ENCODE peak calls at places on chromosomes 1 and 21, in five cellular contexts. X is cardiac muscle cell, Y is kidney epithelial cell, W is fibroblast of lung, A is heart left ventricle. J is an unnamed sample. For H3K27me3, the result is how much of the 10 kb centered on the place peaks cover.

GRCh38 chr21:41506526-41507520 is 1.1 kb downstream of the TMPRSS2 start:
- DNase-seq in X (peak), Y (no peak), W (no peak), A (no peak), J (no peak)

GRCh38 chr1:236103646-236104218 is 38.6 kb upstream of the GPR137B start:
- DNase-seq in X (peak), Y (no peak), W (peak), A (no peak), J (peak)

GRCh38 chr1:10074059-10074854 is 41.5 kb downstream of the UBE4B start:
- DNase-seq in X (no peak), Y (peak), W (peak), A (peak), J (peak)

GRCh38 chr1:15153184-15153841 is at the start of gene TMEM51:
- DNase-seq in X (peak), Y (no peak), W (peak), A (peak), J (peak)

GRCh38 chr1:6056549-6056948 is 10.9 kb downstream of the KCNAB2 start:
- DNase-seq in X (no peak), Y (no peak), W (no peak), A (no peak), J (no peak)

GRCh38 chr1:226738421-226738994 is 574 bp downstream of the ITPKB start:
- DNase-seq in X (peak), Y (no peak), W (peak), A (peak), J (peak)

GRCh38 chr1:42164551-42165420 is at the start of gene GUCA2A:
- DNase-seq in X (no peak), Y (no peak), W (no peak), A (no peak), J (no peak)

GRCh38 chr1:109644670-109645069 is 11.2 kb upstream of the GSTM4 start:
- DNase-seq in X (no peak), Y (no peak), W (peak), A (no peak), J (no peak)

GRCh38 chr1:98468111-98468717 is 193.3 kb upstream of the SNX7 start:
- DNase-seq in X (peak), Y (no peak), W (peak), A (no peak), J (no peak)

GRCh38 chr1:188986751-188987417 is 1490.8 kb downstream of the BRINP3 start:
- DNase-seq in X (no peak), Y (no peak), W (no peak), A (no peak), J (no peak)

GRCh38 chr1:94720091-94720793 is 99.9 kb upstream of the SLC44A3 start:
- DNase-seq in X (no peak), Y (no peak), W (no peak), A (no peak), J (no peak)

GRCh38 chr1:47468759-47469404 is 31.0 kb downstream of the FOXD2 start:
- DNase-seq in X (no peak), Y (no peak), W (no peak), A (no peak), J (no peak)

GRCh38 chr21:36235058-36235582 is 78.5 kb downstream of the DOP1B start:
- DNase-seq in X (peak), Y (no peak), W (no peak), A (no peak), J (no peak)

GRCh38 chr21:16587141-16587570 is 857.4 kb downstream of the USP25 start:
- DNase-seq in X (no peak), Y (no peak), W (peak), A (peak), J (peak)

GRCh38 chr1:223429313-223429731 is 36.1 kb downstream of the CCDC185 start:
- DNase-seq in X (no peak), Y (no peak), W (no peak), A (no peak), J (peak)

GRCh38 chr1:29469457-29469856 is 233.1 kb downstream of the PTPRU start:
- DNase-seq in X (no peak), Y (no peak), W (no peak), A (no peak), J (peak)

GRCh38 chr1:206739411-206740076 is 31.0 kb upstream of the IL19 start:
- DNase-seq in X (no peak), Y (no peak), W (no peak), A (no peak), J (peak)

GRCh38 chr1:226873771-226874578 is 3.6 kb downstream of the PSEN2 start:
- DNase-seq in X (no peak), Y (no peak), W (no peak), A (no peak), J (no peak)

GRCh38 chr1:79430437-79430836 is 423.9 kb upstream of the ADGRL4 start:
- DNase-seq in X (no peak), Y (no peak), W (no peak), A (no peak), J (no peak)

GRCh38 chr1:101683561-101683960 is 313.2 kb downstream of the OLFM3 start:
- DNase-seq in X (peak), Y (no peak), W (no peak), A (no peak), J (no peak)

DNA sequence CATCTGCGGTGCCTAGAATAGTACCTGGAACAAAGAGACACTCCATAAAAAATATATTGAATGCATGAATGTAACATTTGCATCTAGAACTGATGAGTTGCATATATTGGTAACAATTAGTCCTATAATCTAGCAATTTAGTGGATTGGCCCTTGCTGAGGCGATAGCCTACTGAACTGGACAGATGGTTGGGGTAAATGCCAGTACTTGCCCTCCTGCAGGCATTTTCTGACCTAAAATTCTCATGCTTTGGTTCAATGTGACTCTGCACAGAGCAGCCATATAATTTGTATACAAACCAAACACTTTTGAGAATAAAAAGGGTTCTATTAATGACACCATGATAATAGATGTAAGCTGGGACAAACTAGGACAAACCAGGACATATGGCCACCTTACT is 313.6 kb downstream of the OLFM3 start:
- DNase-seq in X (no peak), Y (no peak), W (no peak), A (no peak), J (no peak)
- H3K27me3 ChIP-seq in X (under half), Y (under half), W (under half), A (under half), J (under half)

DNA sequence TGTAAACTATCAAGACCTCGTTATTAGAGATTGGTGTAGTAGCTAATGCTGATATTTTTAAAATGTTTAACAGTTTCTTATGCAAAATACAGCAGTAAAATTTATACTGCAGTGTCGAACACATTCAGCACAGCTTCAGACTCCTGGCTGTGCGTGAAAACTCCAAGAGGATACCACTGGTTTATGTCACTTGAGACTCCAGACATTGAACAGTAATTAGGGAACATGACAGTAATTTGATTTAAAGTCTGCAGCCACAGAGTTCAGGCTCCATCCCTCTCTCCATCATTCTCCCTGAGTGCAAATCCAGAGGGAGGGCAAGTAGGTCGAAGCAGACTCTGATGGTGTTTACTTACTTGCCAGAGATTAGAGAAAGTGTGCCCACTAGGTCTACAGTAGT is 94.2 kb downstream of the AK5 start:
- DNase-seq in X (peak), Y (no peak), W (no peak), A (no peak), J (no peak)
- TF ChIP-seq CTCF in X (no peak), Y (no peak), W (no peak), A (no peak), J (no peak)

DNA sequence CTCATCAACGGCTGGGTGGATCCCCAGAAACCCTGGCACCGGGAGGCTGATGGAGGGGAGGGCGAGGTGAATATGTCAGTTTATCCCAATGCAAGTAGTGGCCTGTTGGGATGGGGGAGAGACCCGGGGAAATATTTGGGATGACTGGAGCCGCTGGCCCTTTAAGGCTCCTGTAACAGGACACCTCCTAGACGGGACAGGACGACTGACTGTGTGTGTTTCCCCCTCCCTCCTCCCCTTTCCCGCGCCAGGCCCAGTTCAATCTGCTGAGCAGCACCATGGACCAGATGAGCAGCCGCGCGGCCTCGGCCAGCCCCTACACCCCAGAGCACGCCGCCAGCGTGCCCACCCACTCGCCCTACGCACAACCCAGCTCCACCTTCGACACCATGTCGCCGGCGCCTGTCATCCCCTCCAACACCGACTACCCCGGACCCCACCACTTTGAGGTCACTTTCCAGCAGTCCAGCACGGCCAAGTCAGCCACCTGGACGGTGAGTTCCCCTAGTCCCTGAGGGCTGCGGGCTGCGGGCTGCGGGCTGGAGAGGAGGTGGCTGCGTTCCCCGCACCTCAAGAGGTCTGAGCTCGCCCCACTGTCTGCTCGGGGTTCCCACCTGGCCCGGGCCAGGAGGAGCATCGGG is 44.8 kb upstream of the CCDC27 start:
- DNase-seq in X (peak), Y (no peak), W (no peak), A (no peak), J (no peak)
- H3K27me3 ChIP-seq in X (under half), Y (half or more), W (under half), A (under half), J (under half)

GRCh38 chr21:29235714-29236197 is 63.0 kb upstream of the BACH1 start:
- DNase-seq in X (no peak), Y (no peak), W (no peak), A (no peak), J (no peak)

GRCh38 chr21:29238052-29238966 is 60.4 kb upstream of the BACH1 start:
- DNase-seq in X (no peak), Y (no peak), W (peak), A (no peak), J (no peak)

GRCh38 chr21:29240136-29240535 is 58.6 kb upstream of the BACH1 start:
- DNase-seq in X (no peak), Y (no peak), W (no peak), A (no peak), J (no peak)

GRCh38 chr21:29237110-29238051 is 61.3 kb upstream of the BACH1 start:
- DNase-seq in X (no peak), Y (no peak), W (no peak), A (no peak), J (no peak)

GRCh38 chr21:29238967-29239289 is 59.8 kb upstream of the BACH1 start:
- DNase-seq in X (no peak), Y (no peak), W (peak), A (no peak), J (no peak)
- TF ChIP-seq CTCF in X (no peak), Y (no peak), W (no peak), A (no peak), J (no peak)

GRCh38 chr1:905071-905749 is 18.5 kb upstream of the SAMD11 start:
- DNase-seq in X (no peak), Y (no peak), W (peak), A (peak), J (peak)
- H3K27me3 ChIP-seq in X (under half), Y (under half), W (under half), A (under half), J (under half)